ENCODE peak calls at places on chromosomes 11 and 22, in four cellular contexts. O is K562, L is HepG2, X is WTC11. U is an unnamed sample.

GRCh38 chr22:30253205-30253852 is 6.8 kb upstream of the LIF start:
- DNase-seq in O (no peak), L (no peak), X (no peak), U (no peak)

GRCh38 chr22:42856179-42856864 is 751 bp downstream of the ARFGAP3 start:
- DNase-seq in O (peak; percentile 51), L (peak; percentile 25), X (peak; percentile 44), U (no peak)

GRCh38 chr11:86574493-86575207 is 97.8 kb downstream of the ME3 start:
- DNase-seq in O (no peak), L (no peak), X (no peak), U (no peak)

GRCh38 chr11:68643576-68643975 is 40.8 kb upstream of the GAL start:
- DNase-seq in O (peak; percentile 44), L (no peak), X (no peak), U (no peak)

GRCh38 chr11:111363985-111364384 is 15.1 kb downstream of the POU2AF1 start:
- DNase-seq in O (no peak), L (no peak), X (no peak), U (no peak)

GRCh38 chr11:31804439-31805036 is 6.6 kb downstream of the PAX6 start:
- DNase-seq in O (no peak), L (no peak), X (peak; percentile 39), U (no peak)

GRCh38 chr11:28657378-28658030 is 549.3 kb downstream of the METTL15 start:
- DNase-seq in O (no peak), L (no peak), X (no peak), U (no peak)

GRCh38 chr11:93567406-93567819 is 24.2 kb upstream of the SMCO4 start:
- DNase-seq in O (no peak), L (no peak), X (no peak), U (no peak)

GRCh38 chr11:2200957-2201519 is 29.4 kb upstream of the TH start:
- DNase-seq in O (no peak), L (no peak), X (no peak), U (no peak)

GRCh38 chr11:57373146-57373545 is 7.8 kb downstream of the PRG3 start:
- DNase-seq in O (no peak), L (no peak), X (no peak), U (no peak)

GRCh38 chr22:39426380-39427043 is 26.9 kb downstream of the TAB1 start:
- DNase-seq in O (no peak), L (no peak), X (no peak), U (no peak)

GRCh38 chr11:70913715-70914231 is 338.6 kb downstream of the SHANK2 start:
- DNase-seq in O (no peak), L (no peak), X (peak; percentile 50), U (no peak)

GRCh38 chr11:66188580-66188979 is 79.9 kb upstream of the RAB1B start:
- DNase-seq in O (peak; percentile 31), L (no peak), X (no peak), U (no peak)

GRCh38 chr11:105582497-105582896 is 27.4 kb upstream of the GRIA4 start:
- DNase-seq in O (no peak), L (no peak), X (no peak), U (no peak)

GRCh38 chr11:2747236-2748015 is 47.6 kb upstream of the KCNQ1OT1 start:
- DNase-seq in O (peak; percentile 67), L (no peak), X (no peak), U (no peak)

GRCh38 chr11:109729761-109730160 is 307.8 kb downstream of the C11orf87 start:
- DNase-seq in O (no peak), L (no peak), X (peak; percentile 18), U (no peak)

GRCh38 chr11:122362381-122362780 is 246.4 kb upstream of the BLID start:
- DNase-seq in O (no peak), L (no peak), X (no peak), U (no peak)

GRCh38 chr11:133234883-133235282 is 297.4 kb downstream of the OPCML start:
- DNase-seq in O (no peak), L (no peak), X (no peak), U (no peak)

GRCh38 chr11:113839842-113840241 is 35.5 kb downstream of the USP28 start:
- DNase-seq in O (no peak), L (no peak), X (no peak), U (peak; percentile 47)

GRCh38 chr11:16596231-16596630 is 142.2 kb upstream of the C11orf58 start:
- DNase-seq in O (peak; percentile 70), L (no peak), X (no peak), U (no peak)

GRCh38 chr22:46737105-46737975 is 712 bp downstream of the CERK start:
- DNase-seq in O (peak; percentile 34), L (no peak), X (peak; percentile 58), U (no peak)

GRCh38 chr11:10579700-10580099 is 11.2 kb upstream of the LYVE1 start:
- DNase-seq in O (no peak), L (no peak), X (no peak), U (no peak)

GRCh38 chr11:119790476-119790875 is 61.5 kb upstream of the NECTIN1 start:
- DNase-seq in O (no peak), L (no peak), X (no peak), U (no peak)

GRCh38 chr11:128633384-128633965 is 46.1 kb upstream of the ETS1 start:
- DNase-seq in O (no peak), L (no peak), X (no peak), U (no peak)

GRCh38 chr22:32804036-32804435 is 2.5 kb downstream of the TIMP3 start:
- DNase-seq in O (no peak), L (no peak), X (no peak), U (no peak)

GRCh38 chr22:22403306-22403705 is 105.2 kb downstream of the ZNF280B start:
- DNase-seq in O (no peak), L (no peak), X (no peak), U (no peak)

GRCh38 chr11:118607401-118608267 is at the start of gene PHLDB1:
- DNase-seq in O (peak; percentile 84), L (peak; percentile 45), X (peak; percentile 57), U (no peak)
- TF ChIP-seq TCF7 in O (no peak), L (no peak), X (no peak), U (no peak)

DNA sequence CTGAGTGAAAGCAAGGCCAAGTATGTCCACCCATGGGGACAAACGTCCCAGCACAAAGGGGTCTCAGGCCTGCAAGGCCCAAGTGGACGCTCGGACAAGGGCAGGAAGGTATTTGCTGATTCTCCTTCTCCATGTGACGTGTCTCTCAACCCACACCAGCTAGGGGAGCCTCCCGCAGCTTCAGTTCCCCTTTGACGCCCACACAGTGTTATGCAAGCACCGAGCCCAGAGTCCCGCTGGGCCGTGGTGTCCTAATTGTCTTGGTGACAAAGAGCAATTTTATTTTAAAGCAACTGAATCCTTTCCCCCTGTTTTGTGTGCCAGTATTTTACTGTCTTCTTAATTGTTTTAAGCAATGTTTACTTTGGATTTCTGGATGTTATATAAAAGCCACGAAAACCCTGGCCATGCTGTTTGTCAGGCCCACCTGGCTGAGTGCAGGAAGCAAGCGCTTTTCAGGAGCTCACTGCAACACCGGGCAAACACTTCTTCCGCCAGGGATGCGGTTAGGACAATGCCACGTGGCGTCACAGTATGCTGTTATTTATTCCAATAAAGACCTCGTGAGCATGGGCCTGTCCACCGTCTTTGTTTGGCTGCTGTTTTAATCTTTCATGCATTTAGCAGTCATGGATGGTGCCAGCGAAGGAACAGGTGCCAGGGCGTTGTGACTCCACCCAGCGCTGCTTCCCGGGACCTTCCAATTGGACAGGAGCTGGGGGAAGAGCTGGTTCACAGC is 8.2 kb upstream of the PARVG start:
- DNase-seq in O (peak; percentile 11), L (no peak), X (no peak), U (no peak)
- TF ChIP-seq TCF7 in O (no peak), L (no peak), X (no peak), U (no peak)

GRCh38 chr11:83782329-83782728 is 496.2 kb upstream of the CCDC90B start:
- DNase-seq in O (no peak), L (no peak), X (no peak), U (no peak)
- TF ChIP-seq TCF7 in O (no peak), L (no peak), X (no peak), U (no peak)

GRCh38 chr11:96214745-96215093 is 128.3 kb downstream of the MAML2 start:
- DNase-seq in O (no peak), L (no peak), X (no peak), U (no peak)

GRCh38 chr11:96213500-96213899 is 129.5 kb downstream of the MAML2 start:
- DNase-seq in O (peak; percentile 63), L (no peak), X (no peak), U (no peak)

GRCh38 chr11:96215826-96216225 is 127.2 kb downstream of the MAML2 start:
- DNase-seq in O (no peak), L (no peak), X (no peak), U (no peak)

GRCh38 chr11:96217206-96217605 is 125.8 kb downstream of the MAML2 start:
- DNase-seq in O (no peak), L (no peak), X (no peak), U (no peak)

GRCh38 chr11:96215094-96215782 is 127.8 kb downstream of the MAML2 start:
- DNase-seq in O (peak; percentile 20), L (no peak), X (no peak), U (peak; percentile 72)
- TF ChIP-seq TCF7 in O (no peak), L (no peak), X (no peak), U (no peak)

GRCh38 chr22:41526802-41527799 is 17.2 kb downstream of the POLR3H start:
- DNase-seq in O (peak; percentile 61), L (no peak), X (peak; percentile 76), U (no peak)
- TF ChIP-seq TCF7 in O (no peak), L (no peak), X (no peak), U (no peak)

GRCh38 chr22:50058338-50059184 is 463 bp upstream of the TTLL8 start:
- DNase-seq in O (no peak), L (no peak), X (no peak), U (no peak)

GRCh38 chr22:50060441-50061140 is 2.5 kb upstream of the TTLL8 start:
- DNase-seq in O (no peak), L (no peak), X (no peak), U (no peak)

GRCh38 chr22:50057868-50058311 is at the start of gene TTLL8:
- DNase-seq in O (no peak), L (no peak), X (no peak), U (no peak)

GRCh38 chr22:50059881-50060262 is 1.8 kb upstream of the TTLL8 start:
- DNase-seq in O (no peak), L (no peak), X (no peak), U (no peak)

GRCh38 chr22:50059185-50059880 is 1.2 kb upstream of the TTLL8 start:
- DNase-seq in O (peak; percentile 24), L (peak; percentile 24), X (peak; percentile 59), U (no peak)
- TF ChIP-seq TCF7 in O (no peak), L (no peak), X (no peak), U (no peak)